ENCODE peak calls at places on chromosomes 2 and 18, in eight cellular contexts. One of them, this sample, is unnamed. For H3K27me3, the result is how much of the 10 kb centered on the place peaks cover.

GRCh38 chr2:211458974-211459373 is 902.6 kb downstream of the CPS1 start:
- DNase-seq in HepG2: no peak
- DNase-seq in GM23248: no peak
- DNase-seq in Karpas-422: no peak
- DNase-seq in neuronal stem cell: no peak
- DNase-seq in fibroblast of lung: no peak
- DNase-seq in mammary epithelial cell: no peak
- DNase-seq in IMR-90: no peak
- DNase-seq in this sample: no peak

GRCh38 chr2:211114826-211115450 is 558.5 kb downstream of the CPS1 start:
- DNase-seq in HepG2: no peak
- DNase-seq in fibroblast of lung: peak
- DNase-seq in mammary epithelial cell: no peak
- DNase-seq in IMR-90: no peak
- DNase-seq in neuronal stem cell: no peak
- DNase-seq in Karpas-422: no peak
- DNase-seq in GM23248: no peak
- DNase-seq in this sample: no peak

GRCh38 chr2:144099746-144100438 is 420.0 kb downstream of the ZEB2 start:
- DNase-seq in Karpas-422: no peak
- DNase-seq in GM23248: peak
- DNase-seq in neuronal stem cell: no peak
- DNase-seq in IMR-90: peak
- DNase-seq in HepG2: no peak
- DNase-seq in fibroblast of lung: peak
- DNase-seq in mammary epithelial cell: peak
- DNase-seq in this sample: no peak

GRCh38 chr2:97656905-97657587 is 6.8 kb downstream of the ACTR1B start:
- DNase-seq in mammary epithelial cell: no peak
- DNase-seq in IMR-90: no peak
- DNase-seq in GM23248: no peak
- DNase-seq in Karpas-422: no peak
- DNase-seq in fibroblast of lung: no peak
- DNase-seq in neuronal stem cell: no peak
- DNase-seq in HepG2: no peak
- DNase-seq in this sample: no peak

GRCh38 chr2:101149241-101150192 is 1.7 kb downstream of the TBC1D8 start:
- DNase-seq in fibroblast of lung: no peak
- DNase-seq in GM23248: no peak
- DNase-seq in HepG2: peak
- DNase-seq in neuronal stem cell: no peak
- DNase-seq in mammary epithelial cell: peak
- DNase-seq in IMR-90: no peak
- DNase-seq in Karpas-422: no peak
- DNase-seq in this sample: no peak

GRCh38 chr2:220166616-220167015 is 539.2 kb downstream of the SLC4A3 start:
- DNase-seq in mammary epithelial cell: no peak
- DNase-seq in GM23248: peak
- DNase-seq in fibroblast of lung: no peak
- DNase-seq in HepG2: no peak
- DNase-seq in neuronal stem cell: no peak
- DNase-seq in IMR-90: no peak
- DNase-seq in Karpas-422: no peak
- DNase-seq in this sample: no peak

GRCh38 chr18:21820035-21820810 is 79.6 kb downstream of the MIB1 start:
- DNase-seq in fibroblast of lung: peak
- DNase-seq in Karpas-422: no peak
- DNase-seq in IMR-90: peak
- DNase-seq in GM23248: peak
- DNase-seq in neuronal stem cell: no peak
- DNase-seq in mammary epithelial cell: peak
- DNase-seq in HepG2: peak
- DNase-seq in this sample: no peak

GRCh38 chr2:231928481-231928880 is 2.3 kb upstream of the NPPC start:
- DNase-seq in fibroblast of lung: no peak
- DNase-seq in GM23248: no peak
- DNase-seq in HepG2: peak
- DNase-seq in mammary epithelial cell: no peak
- DNase-seq in neuronal stem cell: no peak
- DNase-seq in IMR-90: no peak
- DNase-seq in Karpas-422: no peak
- DNase-seq in this sample: no peak

GRCh38 chr18:34600118-34600517 is 110.0 kb upstream of the DTNA start:
- DNase-seq in GM23248: peak
- DNase-seq in neuronal stem cell: no peak
- DNase-seq in HepG2: no peak
- DNase-seq in Karpas-422: no peak
- DNase-seq in mammary epithelial cell: peak
- DNase-seq in IMR-90: peak
- DNase-seq in fibroblast of lung: peak
- DNase-seq in this sample: no peak

GRCh38 chr2:97808816-97809215 is 95.4 kb downstream of the ZAP70 start:
- DNase-seq in fibroblast of lung: peak
- DNase-seq in Karpas-422: no peak
- DNase-seq in IMR-90: no peak
- DNase-seq in GM23248: no peak
- DNase-seq in HepG2: no peak
- DNase-seq in neuronal stem cell: no peak
- DNase-seq in mammary epithelial cell: no peak
- DNase-seq in this sample: no peak

GRCh38 chr2:65660340-65660739 is 227.9 kb upstream of the SPRED2 start:
- DNase-seq in neuronal stem cell: no peak
- DNase-seq in Karpas-422: no peak
- DNase-seq in fibroblast of lung: peak
- DNase-seq in mammary epithelial cell: no peak
- DNase-seq in GM23248: no peak
- DNase-seq in HepG2: peak
- DNase-seq in IMR-90: peak
- DNase-seq in this sample: no peak

GRCh38 chr2:79669714-79670113 is 156.9 kb downstream of the CTNNA2 start:
- DNase-seq in mammary epithelial cell: no peak
- DNase-seq in IMR-90: no peak
- DNase-seq in GM23248: no peak
- DNase-seq in Karpas-422: no peak
- DNase-seq in HepG2: no peak
- DNase-seq in fibroblast of lung: no peak
- DNase-seq in neuronal stem cell: no peak
- DNase-seq in this sample: no peak

GRCh38 chr18:43587538-43588153 is 310.4 kb upstream of the SYT4 start:
- DNase-seq in HepG2: peak
- DNase-seq in neuronal stem cell: peak
- DNase-seq in IMR-90: peak
- DNase-seq in mammary epithelial cell: peak
- DNase-seq in Karpas-422: peak
- DNase-seq in fibroblast of lung: peak
- DNase-seq in GM23248: peak
- DNase-seq in this sample: peak

GRCh38 chr2:105176429-105176828 is 65.1 kb upstream of the GPR45 start:
- DNase-seq in neuronal stem cell: no peak
- DNase-seq in fibroblast of lung: no peak
- DNase-seq in GM23248: no peak
- DNase-seq in mammary epithelial cell: no peak
- DNase-seq in Karpas-422: no peak
- DNase-seq in HepG2: no peak
- DNase-seq in IMR-90: no peak
- DNase-seq in this sample: no peak

GRCh38 chr2:105175231-105175630 is 66.3 kb upstream of the GPR45 start:
- DNase-seq in HepG2: no peak
- DNase-seq in Karpas-422: no peak
- DNase-seq in mammary epithelial cell: no peak
- DNase-seq in GM23248: no peak
- DNase-seq in fibroblast of lung: peak
- DNase-seq in neuronal stem cell: no peak
- DNase-seq in IMR-90: no peak
- DNase-seq in this sample: peak

GRCh38 chr2:105179469-105180372 is 61.8 kb upstream of the GPR45 start:
- DNase-seq in IMR-90: peak
- DNase-seq in GM23248: peak
- DNase-seq in fibroblast of lung: peak
- DNase-seq in Karpas-422: peak
- DNase-seq in mammary epithelial cell: peak
- DNase-seq in neuronal stem cell: no peak
- DNase-seq in HepG2: peak
- DNase-seq in this sample: no peak

GRCh38 chr2:105177008-105177407 is 64.5 kb upstream of the GPR45 start:
- DNase-seq in mammary epithelial cell: no peak
- DNase-seq in IMR-90: no peak
- DNase-seq in neuronal stem cell: no peak
- DNase-seq in fibroblast of lung: no peak
- DNase-seq in Karpas-422: no peak
- DNase-seq in HepG2: no peak
- DNase-seq in GM23248: no peak
- DNase-seq in this sample: no peak

GRCh38 chr2:105177546-105178254 is 63.8 kb upstream of the GPR45 start:
- DNase-seq in GM23248: no peak
- DNase-seq in IMR-90: no peak
- DNase-seq in neuronal stem cell: no peak
- DNase-seq in Karpas-422: no peak
- DNase-seq in HepG2: no peak
- DNase-seq in fibroblast of lung: no peak
- DNase-seq in mammary epithelial cell: no peak
- DNase-seq in this sample: no peak
- H3K27me3 ChIP-seq in GM23248: under half
- H3K27me3 ChIP-seq in IMR-90: under half
- H3K27me3 ChIP-seq in neuronal stem cell: under half
- H3K27me3 ChIP-seq in Karpas-422: under half
- H3K27me3 ChIP-seq in HepG2: under half
- H3K27me3 ChIP-seq in fibroblast of lung: under half
- H3K27me3 ChIP-seq in mammary epithelial cell: under half
- H3K27me3 ChIP-seq in this sample: under half

GRCh38 chr2:42974303-42974696 is 181.9 kb upstream of the HAAO start:
- DNase-seq in GM23248: no peak
- DNase-seq in HepG2: no peak
- DNase-seq in IMR-90: no peak
- DNase-seq in Karpas-422: no peak
- DNase-seq in fibroblast of lung: peak
- DNase-seq in neuronal stem cell: no peak
- DNase-seq in mammary epithelial cell: no peak
- DNase-seq in this sample: no peak
- H3K27ac ChIP-seq in GM23248: peak
- H3K27ac ChIP-seq in HepG2: peak
- H3K27ac ChIP-seq in IMR-90: peak
- H3K27ac ChIP-seq in Karpas-422: no peak
- H3K27ac ChIP-seq in fibroblast of lung: peak
- H3K27ac ChIP-seq in neuronal stem cell: no peak
- H3K27ac ChIP-seq in mammary epithelial cell: no peak
- H3K27ac ChIP-seq in this sample: no peak

GRCh38 chr2:217430916-217431576 is 571.2 kb upstream of the TNP1 start:
- DNase-seq in HepG2: no peak
- DNase-seq in fibroblast of lung: no peak
- DNase-seq in GM23248: peak
- DNase-seq in Karpas-422: no peak
- DNase-seq in neuronal stem cell: no peak
- DNase-seq in IMR-90: peak
- DNase-seq in mammary epithelial cell: no peak
- DNase-seq in this sample: no peak
- H2AFZ ChIP-seq in HepG2: no peak
- H2AFZ ChIP-seq in fibroblast of lung: no peak
- H2AFZ ChIP-seq in GM23248: peak
- H2AFZ ChIP-seq in Karpas-422: no peak
- H2AFZ ChIP-seq in neuronal stem cell: no peak
- H2AFZ ChIP-seq in IMR-90: peak
- H2AFZ ChIP-seq in mammary epithelial cell: peak
- H2AFZ ChIP-seq in this sample: no peak

DNA sequence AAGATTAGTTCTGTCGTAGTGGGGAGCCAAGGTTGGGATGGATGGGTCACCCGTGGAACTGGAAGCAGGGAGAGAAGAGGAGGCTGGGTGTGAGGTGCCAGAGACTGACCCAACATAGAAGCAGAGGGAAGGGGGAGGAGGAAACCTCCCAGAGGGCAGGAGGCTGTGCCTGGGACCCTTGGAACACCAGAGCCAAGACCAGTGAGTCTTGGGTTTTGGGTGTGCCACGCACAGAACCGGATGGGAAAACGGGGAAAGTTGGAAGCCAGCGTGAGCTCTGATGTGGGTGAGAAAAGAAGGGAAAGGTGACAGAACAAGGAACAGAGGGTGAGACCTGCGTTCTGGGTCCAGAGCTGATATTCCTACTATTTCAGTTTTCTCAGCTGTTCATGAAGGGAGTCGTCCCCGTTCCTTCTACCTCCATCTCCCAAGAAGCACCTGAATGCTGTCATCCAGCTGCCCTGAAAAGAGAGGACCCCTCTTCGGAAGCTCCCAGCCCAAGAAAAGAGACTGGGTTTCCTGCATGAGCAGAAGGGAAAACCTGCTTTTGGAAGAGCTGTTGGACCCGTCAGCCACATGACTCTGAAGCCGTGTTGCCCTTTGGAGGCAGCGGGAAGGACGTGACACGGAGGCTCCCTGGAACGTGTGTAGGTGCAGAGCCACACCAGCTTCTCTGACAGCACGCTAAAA is 250.1 kb downstream of the NDUFA10 start:
- DNase-seq in fibroblast of lung: no peak
- DNase-seq in mammary epithelial cell: no peak
- DNase-seq in HepG2: no peak
- DNase-seq in IMR-90: no peak
- DNase-seq in GM23248: no peak
- DNase-seq in neuronal stem cell: no peak
- DNase-seq in Karpas-422: no peak
- DNase-seq in this sample: no peak
- H3K27me3 ChIP-seq in fibroblast of lung: under half
- H3K27me3 ChIP-seq in mammary epithelial cell: under half
- H3K27me3 ChIP-seq in HepG2: under half
- H3K27me3 ChIP-seq in IMR-90: under half
- H3K27me3 ChIP-seq in GM23248: under half
- H3K27me3 ChIP-seq in neuronal stem cell: under half
- H3K27me3 ChIP-seq in Karpas-422: under half
- H3K27me3 ChIP-seq in this sample: under half

GRCh38 chr2:37357461-37358008 is 13.1 kb downstream of the QPCT start:
- DNase-seq in IMR-90: no peak
- DNase-seq in mammary epithelial cell: no peak
- DNase-seq in GM23248: peak
- DNase-seq in fibroblast of lung: no peak
- DNase-seq in neuronal stem cell: no peak
- DNase-seq in HepG2: no peak
- DNase-seq in Karpas-422: no peak
- DNase-seq in this sample: no peak
- H3K27ac ChIP-seq in IMR-90: no peak
- H3K27ac ChIP-seq in mammary epithelial cell: no peak
- H3K27ac ChIP-seq in GM23248: no peak
- H3K27ac ChIP-seq in fibroblast of lung: no peak
- H3K27ac ChIP-seq in neuronal stem cell: no peak
- H3K27ac ChIP-seq in HepG2: no peak
- H3K27ac ChIP-seq in Karpas-422: no peak
- H3K27ac ChIP-seq in this sample: peak

DNA sequence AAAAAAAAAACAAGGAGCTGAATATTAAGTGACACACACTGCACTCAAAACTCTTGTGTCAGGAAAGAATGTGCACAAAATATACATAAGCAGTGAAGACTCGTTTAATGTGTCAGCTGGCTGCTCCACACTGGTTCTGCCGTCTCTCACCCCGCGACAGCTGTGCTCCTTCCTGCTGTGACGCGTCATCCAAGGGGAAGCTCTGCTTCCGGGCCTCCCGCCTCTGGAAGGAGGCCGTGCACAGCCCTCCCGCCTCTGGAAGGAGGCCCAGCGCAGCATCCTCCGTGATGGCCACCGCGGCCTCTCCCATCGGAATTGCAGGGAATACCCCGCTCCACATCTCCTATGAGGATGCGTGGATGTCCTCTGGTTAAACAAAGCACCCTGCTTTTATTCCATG is 151.0 kb downstream of the HDAC4 start:
- DNase-seq in fibroblast of lung: peak
- DNase-seq in IMR-90: peak
- DNase-seq in mammary epithelial cell: no peak
- DNase-seq in Karpas-422: no peak
- DNase-seq in neuronal stem cell: no peak
- DNase-seq in HepG2: no peak
- DNase-seq in GM23248: no peak
- DNase-seq in this sample: no peak
- H2AFZ ChIP-seq in fibroblast of lung: peak
- H2AFZ ChIP-seq in IMR-90: peak
- H2AFZ ChIP-seq in mammary epithelial cell: no peak
- H2AFZ ChIP-seq in Karpas-422: no peak
- H2AFZ ChIP-seq in neuronal stem cell: no peak
- H2AFZ ChIP-seq in HepG2: no peak
- H2AFZ ChIP-seq in GM23248: no peak
- H2AFZ ChIP-seq in this sample: no peak

This sample was measured in MM.1S.